ENCODE peak calls at places on chromosomes 11 and 22, in eight cellular contexts. B is prostate gland, I is heart left ventricle, J is breast epithelium, G is A549, R is ovary, V is endothelial cell of umbilical vein, Y is HCT116. W is an unnamed sample.
A peak's percentile ranks its signal among the peaks of the same experiment; 100 is the strongest.

GRCh38 chr11:94128746-94129504 is at the start of gene PANX1:
- DNase-seq in B (peak; percentile 66), I (peak; percentile 74), J (peak; percentile 74), G (peak; percentile 61), R (peak; percentile 74), V (peak; percentile 81), Y (peak; percentile 54), W (peak; percentile 84)

GRCh38 chr11:57069942-57070341 is 81.2 kb downstream of the OR5AK2 start:
- DNase-seq in B (no peak), I (no peak), J (no peak), G (no peak), R (no peak), V (no peak), Y (no peak), W (no peak)

GRCh38 chr22:45503816-45504702 is 1.4 kb downstream of the FBLN1 start:
- DNase-seq in B (no peak), I (no peak), J (no peak), G (no peak), R (no peak), V (no peak), Y (no peak), W (peak; percentile 46)

GRCh38 chr11:109077340-109077927 is 344.6 kb upstream of the C11orf87 start:
- DNase-seq in B (no peak), I (no peak), J (no peak), G (no peak), R (no peak), V (no peak), Y (no peak), W (no peak)

GRCh38 chr11:16745950-16746349 is 7.5 kb downstream of the C11orf58 start:
- DNase-seq in B (no peak), I (no peak), J (no peak), G (no peak), R (no peak), V (no peak), Y (no peak), W (no peak)

GRCh38 chr11:22808559-22809197 is 20.9 kb downstream of the SVIP start:
- DNase-seq in B (no peak), I (peak; percentile 37), J (no peak), G (no peak), R (no peak), V (no peak), Y (no peak), W (no peak)

GRCh38 chr22:36227806-36228205 is 11.5 kb downstream of the APOL2 start:
- DNase-seq in B (no peak), I (no peak), J (no peak), G (no peak), R (no peak), V (no peak), Y (no peak), W (no peak)

GRCh38 chr22:50189184-50189848 is 3.6 kb downstream of the TRABD start:
- DNase-seq in B (no peak), I (no peak), J (no peak), G (no peak), R (peak; percentile 69), V (no peak), Y (no peak), W (peak; percentile 69)

GRCh38 chr11:43515090-43515489 is 156.4 kb downstream of the TTC17 start:
- DNase-seq in B (no peak), I (no peak), J (no peak), G (no peak), R (no peak), V (no peak), Y (no peak), W (no peak)

GRCh38 chr22:20587206-20587958 is 80.0 kb downstream of the MED15 start:
- DNase-seq in B (no peak), I (no peak), J (no peak), G (no peak), R (no peak), V (no peak), Y (no peak), W (no peak)

GRCh38 chr11:61645179-61645868 is 34.9 kb upstream of the DAGLA start:
- DNase-seq in B (no peak), I (no peak), J (no peak), G (no peak), R (no peak), V (no peak), Y (no peak), W (no peak)

GRCh38 chr11:29321293-29322132 is 695.3 kb downstream of the KCNA4 start:
- DNase-seq in B (no peak), I (no peak), J (no peak), G (no peak), R (no peak), V (no peak), Y (peak; percentile 39), W (no peak)

GRCh38 chr11:1104411-1105182 is 29.9 kb downstream of the MUC2 start:
- DNase-seq in B (no peak), I (no peak), J (no peak), G (no peak), R (no peak), V (no peak), Y (no peak), W (no peak)

GRCh38 chr11:1072116-1072820 is 2.4 kb upstream of the MUC2 start:
- DNase-seq in B (no peak), I (peak; percentile 67), J (peak; percentile 51), G (peak; percentile 54), R (peak; percentile 14), V (peak; percentile 13), Y (peak; percentile 32), W (no peak)

GRCh38 chr11:109267293-109268095 is 154.5 kb upstream of the C11orf87 start:
- DNase-seq in B (no peak), I (no peak), J (no peak), G (no peak), R (no peak), V (no peak), Y (no peak), W (no peak)

GRCh38 chr11:87628161-87628560 is 547.1 kb downstream of the RAB38 start:
- DNase-seq in B (no peak), I (no peak), J (no peak), G (no peak), R (no peak), V (no peak), Y (no peak), W (no peak)

GRCh38 chr22:23153994-23154393 is 8.7 kb downstream of the RAB36 start:
- DNase-seq in B (no peak), I (no peak), J (no peak), G (no peak), R (no peak), V (no peak), Y (no peak), W (no peak)

GRCh38 chr22:32411388-32411787 is 659 bp downstream of the RTCB start:
- DNase-seq in B (no peak), I (no peak), J (no peak), G (no peak), R (no peak), V (peak; percentile 50), Y (no peak), W (no peak)

GRCh38 chr11:101618691-101619090 is 34.9 kb upstream of the TRPC6 start:
- DNase-seq in B (no peak), I (no peak), J (no peak), G (no peak), R (no peak), V (no peak), Y (no peak), W (no peak)

GRCh38 chr11:67373916-67374570 is 645 bp upstream of the CLCF1 start:
- DNase-seq in B (peak; percentile 75), I (peak; percentile 73), J (peak; percentile 83), G (peak; percentile 96), R (peak; percentile 77), V (peak; percentile 82), Y (peak; percentile 93), W (peak; percentile 76)

GRCh38 chr11:40099391-40100169 is 1359.9 kb downstream of the LRRC4C start:
- DNase-seq in B (no peak), I (no peak), J (no peak), G (no peak), R (no peak), V (no peak), Y (no peak), W (no peak)

GRCh38 chr22:37095113-37095512 is 14.4 kb downstream of the TMPRSS6 start:
- DNase-seq in B (no peak), I (no peak), J (no peak), G (no peak), R (no peak), V (no peak), Y (no peak), W (no peak)

GRCh38 chr22:11613898-11614755 is 3913.9 kb upstream of the OR11H1 start:
- DNase-seq in B (no peak), I (no peak), J (no peak), G (no peak), R (no peak), V (no peak), Y (no peak), W (no peak)
- H3K9me3 ChIP-seq in B (peaks cover 5% of the 10 kb centered on the region), I (no peaks in the 10 kb centered on the region), J (peaks cover 95% of the 10 kb centered on the region), G (no peaks in the 10 kb centered on the region), R (no peaks in the 10 kb centered on the region), V (peaks cover 13% of the 10 kb centered on the region), Y (no peaks in the 10 kb centered on the region), W (peaks cover 31% of the 10 kb centered on the region)

GRCh38 chr22:41531422-41531727 is 12.9 kb downstream of the POLR3H start:
- DNase-seq in B (no peak), I (no peak), J (no peak), G (no peak), R (no peak), V (no peak), Y (no peak), W (no peak)
- TF ChIP-seq POLR2A in B (no peak), I (no peak), J (no peak), G (no peak), R (no peak), V (no peak), Y (no peak), W (no peak)

DNA sequence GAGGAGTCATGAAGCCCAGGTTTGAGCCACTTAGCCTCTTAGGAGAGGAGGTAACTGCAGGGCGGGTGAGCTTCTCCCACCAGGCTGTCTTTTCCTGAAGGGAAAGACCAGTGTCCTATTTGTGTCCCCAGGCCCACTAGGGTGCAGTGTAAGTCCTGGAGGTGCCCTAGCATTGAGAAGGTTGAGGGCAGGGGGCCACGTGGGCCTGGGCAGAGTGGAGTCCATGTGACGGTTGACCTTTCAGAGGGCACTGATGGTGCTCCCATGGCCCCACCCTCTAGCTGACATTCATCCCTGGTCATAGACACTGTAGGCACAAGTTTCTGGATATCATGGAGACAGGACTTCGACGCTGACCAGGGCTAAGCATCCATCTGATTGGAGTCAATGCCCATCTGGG is 44.1 kb upstream of the TP53I11 start:
- DNase-seq in B (no peak), I (no peak), J (no peak), G (no peak), R (no peak), V (no peak), Y (no peak), W (no peak)
- TF ChIP-seq CTCF in B (no peak), I (no peak), J (no peak), G (no peak), R (no peak), V (no peak), Y (peak; percentile 19), W (no peak)

DNA sequence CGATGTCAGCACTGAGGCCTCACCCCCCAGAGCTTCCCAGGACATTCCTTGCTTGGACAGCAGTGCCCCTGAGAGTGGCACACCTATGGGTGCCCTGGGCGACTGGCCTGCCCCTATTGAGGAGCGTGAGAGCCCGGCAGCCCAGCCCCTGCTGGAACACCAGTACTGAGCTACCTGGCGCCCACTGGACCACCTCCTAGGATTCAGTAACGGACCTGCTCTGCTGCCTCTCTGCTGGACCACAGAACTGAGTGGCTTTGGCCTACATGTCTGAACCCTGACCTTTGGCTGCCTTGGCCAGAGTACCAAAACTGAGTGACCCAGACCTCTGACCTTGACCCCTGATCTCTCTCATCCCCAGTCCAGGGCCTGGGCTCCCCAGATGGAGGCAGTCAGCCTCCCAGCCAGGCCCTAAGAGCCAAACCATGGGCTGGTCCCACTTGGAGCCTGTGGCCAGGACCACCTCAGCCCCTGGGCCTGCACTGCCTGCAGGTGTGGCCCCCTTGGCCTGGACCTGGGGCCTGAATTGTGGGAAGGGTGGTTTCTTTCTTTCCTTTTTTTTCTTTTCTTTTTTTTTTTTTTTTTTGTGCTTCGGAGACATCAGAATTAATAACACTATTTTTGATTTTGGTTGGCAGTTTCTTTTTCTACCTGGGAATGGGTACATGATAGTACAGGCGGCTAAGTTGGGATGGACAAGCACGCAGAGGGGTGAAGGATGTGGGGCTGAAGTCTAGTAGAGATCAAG is 917 bp upstream of the SIPA1 start:
- DNase-seq in B (no peak), I (no peak), J (no peak), G (no peak), R (no peak), V (no peak), Y (no peak), W (no peak)
- H3K9me3 ChIP-seq in B (no peaks in the 10 kb centered on the region), I (no peaks in the 10 kb centered on the region), J (no peaks in the 10 kb centered on the region), G (no peaks in the 10 kb centered on the region), R (no peaks in the 10 kb centered on the region), V (no peaks in the 10 kb centered on the region), Y (no peaks in the 10 kb centered on the region), W (no peaks in the 10 kb centered on the region)